ENCODE peak calls at places on chromosome 14, in ten cellular contexts. I is tibial artery, L is transverse colon, P is AG09319, Z is AG08395, W is PC-3, C is lung, J is IMR-90, U is HTR-8/SVneo, N is AML-193. Q is an unnamed sample.

GRCh38 chr14:76050797-76051392 is 65.3 kb downstream of the IFT43 start:
- DNase-seq in I (no peak), L (peak; percentile 40), P (peak; percentile 25), Z (peak; percentile 78), W (peak; percentile 80), C (peak; percentile 41), J (peak; percentile 65), U (peak; percentile 90), N (peak; percentile 51), Q (peak; percentile 56)

GRCh38 chr14:80784824-80785223 is 156.7 kb downstream of the CEP128 start:
- DNase-seq in I (no peak), L (no peak), P (peak; percentile 15), Z (no peak), W (no peak), C (no peak), J (peak; percentile 49), U (no peak), N (no peak), Q (peak; percentile 58)

GRCh38 chr14:60724080-60724618 is at the start of gene SIX4:
- DNase-seq in I (peak; percentile 86), L (peak; percentile 53), P (peak; percentile 83), Z (peak; percentile 82), W (peak; percentile 98), C (peak; percentile 67), J (peak; percentile 92), U (peak; percentile 99), N (no peak), Q (peak; percentile 92)

GRCh38 chr14:75831455-75831854 is 150.3 kb downstream of the TGFB3 start:
- DNase-seq in I (no peak), L (peak; percentile 68), P (peak; percentile 53), Z (peak; percentile 60), W (peak; percentile 87), C (peak; percentile 86), J (peak; percentile 76), U (no peak), N (peak; percentile 22), Q (peak; percentile 93)

GRCh38 chr14:94158239-94158888 is 15.8 kb upstream of the PPP4R4 start:
- DNase-seq in I (no peak), L (no peak), P (no peak), Z (no peak), W (no peak), C (no peak), J (no peak), U (no peak), N (no peak), Q (no peak)

GRCh38 chr14:50875359-50876090 is 3.7 kb downstream of the ABHD12B start:
- DNase-seq in I (no peak), L (no peak), P (no peak), Z (peak; percentile 64), W (no peak), C (no peak), J (peak; percentile 54), U (no peak), N (no peak), Q (peak; percentile 29)

GRCh38 chr14:36070056-36071043 is 106.2 kb downstream of the PTCSC3 start:
- DNase-seq in I (no peak), L (peak; percentile 54), P (peak; percentile 32), Z (peak; percentile 73), W (peak; percentile 82), C (peak; percentile 72), J (peak; percentile 64), U (peak; percentile 56), N (peak; percentile 18), Q (peak; percentile 73)

GRCh38 chr14:29908652-29909577 is 18.7 kb downstream of the PRKD1 start:
- DNase-seq in I (no peak), L (no peak), P (no peak), Z (no peak), W (no peak), C (no peak), J (no peak), U (no peak), N (no peak), Q (no peak)

GRCh38 chr14:74217672-74218448 is 21.4 kb upstream of the VSX2 start:
- DNase-seq in I (no peak), L (peak; percentile 75), P (peak; percentile 7), Z (peak; percentile 85), W (peak; percentile 85), C (peak; percentile 70), J (peak; percentile 46), U (peak; percentile 98), N (peak; percentile 39), Q (peak; percentile 54)

GRCh38 chr14:104461676-104462443 is 117.7 kb upstream of the C14orf180 start:
- DNase-seq in I (peak; percentile 56), L (no peak), P (no peak), Z (no peak), W (no peak), C (peak; percentile 16), J (no peak), U (no peak), N (no peak), Q (no peak)

GRCh38 chr14:36700656-36701055 is 39.0 kb downstream of the PAX9 start:
- DNase-seq in I (no peak), L (no peak), P (no peak), Z (no peak), W (peak; percentile 73), C (no peak), J (no peak), U (no peak), N (no peak), Q (no peak)

GRCh38 chr14:96584199-96584906 is 82.2 kb downstream of the PAPOLA start:
- DNase-seq in I (no peak), L (peak; percentile 27), P (no peak), Z (no peak), W (peak; percentile 73), C (peak; percentile 43), J (no peak), U (peak; percentile 75), N (peak; percentile 26), Q (peak; percentile 17)

GRCh38 chr14:77098470-77099353 is 654 bp downstream of the CIPC start:
- DNase-seq in I (peak; percentile 93), L (peak; percentile 59), P (no peak), Z (peak; percentile 13), W (peak; percentile 46), C (peak; percentile 35), J (no peak), U (peak; percentile 37), N (no peak), Q (no peak)

GRCh38 chr14:54877015-54877702 is 25.5 kb downstream of the GCH1 start:
- DNase-seq in I (no peak), L (no peak), P (peak; percentile 42), Z (no peak), W (no peak), C (no peak), J (peak; percentile 10), U (no peak), N (no peak), Q (peak; percentile 37)

GRCh38 chr14:75197338-75197737 is 20.9 kb upstream of the TMED10 start:
- DNase-seq in I (no peak), L (no peak), P (no peak), Z (no peak), W (no peak), C (no peak), J (no peak), U (no peak), N (no peak), Q (no peak)

GRCh38 chr14:70887207-70888150 is 19.8 kb upstream of the PCNX1 start:
- DNase-seq in I (no peak), L (no peak), P (peak; percentile 50), Z (peak; percentile 44), W (no peak), C (no peak), J (peak; percentile 98), U (no peak), N (peak; percentile 23), Q (peak; percentile 98)

Q was measured in iris pigment epithelial cell.